ENCODE peak calls at places on chromosomes 11 and 22, in eight cellular contexts. N, B, A, W, H, X, C and I are unnamed samples. For H3K4me1 and H3K27me3, the result is how much of the 10 kb centered on the place peaks cover.

GRCh38 chr11:23112987-23113886 is 253.0 kb upstream of the CCDC179 start:
- DNase-seq in N (no peak), B (no peak), A (peak), W (no peak), H (no peak), X (peak), C (peak), I (no peak)

GRCh38 chr11:18088974-18089373 is 16.9 kb downstream of the SAAL1 start:
- DNase-seq in N (no peak), B (no peak), A (no peak), W (no peak), H (no peak), X (no peak), C (no peak), I (no peak)

GRCh38 chr11:122163420-122163819 is 47.4 kb upstream of the BLID start:
- DNase-seq in N (no peak), B (no peak), A (no peak), W (no peak), H (no peak), X (no peak), C (no peak), I (no peak)

GRCh38 chr11:66335531-66336233 is 552 bp downstream of the RIN1 start:
- DNase-seq in N (no peak), B (no peak), A (peak), W (no peak), H (no peak), X (peak), C (peak), I (peak)

GRCh38 chr11:59923813-59924212 is 14.4 kb upstream of the OOSP1 start:
- DNase-seq in N (no peak), B (no peak), A (no peak), W (no peak), H (no peak), X (no peak), C (no peak), I (no peak)

GRCh38 chr22:20027966-20028854 is 7.3 kb downstream of the TANGO2 start:
- DNase-seq in N (no peak), B (no peak), A (no peak), W (no peak), H (no peak), X (no peak), C (no peak), I (no peak)

GRCh38 chr11:118086913-118087768 is at the start of gene SMIM35:
- DNase-seq in N (no peak), B (no peak), A (no peak), W (no peak), H (no peak), X (no peak), C (no peak), I (no peak)

GRCh38 chr11:69501891-69502860 is 20.7 kb downstream of the LINC01488 start:
- DNase-seq in N (no peak), B (no peak), A (no peak), W (no peak), H (no peak), X (no peak), C (no peak), I (no peak)

GRCh38 chr22:38272373-38273134 is at the start of gene TMEM184B:
- DNase-seq in N (peak), B (peak), A (peak), W (peak), H (peak), X (peak), C (peak), I (peak)

GRCh38 chr11:135008412-135008811 is 596.4 kb upstream of the B3GAT1 start:
- DNase-seq in N (no peak), B (no peak), A (no peak), W (no peak), H (no peak), X (no peak), C (no peak), I (no peak)
- H3K4me1 ChIP-seq in N (under half), B (under half), A (under half), W (under half), H (under half), X (under half), C (under half), I (under half)

GRCh38 chr11:44765026-44765595 is 38.3 kb downstream of the TSPAN18 start:
- DNase-seq in N (no peak), B (no peak), A (no peak), W (no peak), H (no peak), X (no peak), C (no peak), I (no peak)

GRCh38 chr11:44766972-44767278 is 40.2 kb downstream of the TSPAN18 start:
- DNase-seq in N (no peak), B (peak), A (no peak), W (no peak), H (no peak), X (no peak), C (peak), I (no peak)

GRCh38 chr11:44767421-44767820 is 40.7 kb downstream of the TSPAN18 start:
- DNase-seq in N (no peak), B (no peak), A (no peak), W (no peak), H (no peak), X (no peak), C (no peak), I (no peak)

GRCh38 chr11:44765676-44766075 is 38.9 kb downstream of the TSPAN18 start:
- DNase-seq in N (no peak), B (no peak), A (no peak), W (no peak), H (no peak), X (no peak), C (no peak), I (peak)

GRCh38 chr11:44766112-44766971 is 39.6 kb downstream of the TSPAN18 start:
- DNase-seq in N (no peak), B (peak), A (no peak), W (no peak), H (no peak), X (no peak), C (peak), I (no peak)
- H3K27me3 ChIP-seq in N (under half), B (under half), A (under half), W (under half), H (under half), X (under half), C (under half), I (under half)

DNA sequence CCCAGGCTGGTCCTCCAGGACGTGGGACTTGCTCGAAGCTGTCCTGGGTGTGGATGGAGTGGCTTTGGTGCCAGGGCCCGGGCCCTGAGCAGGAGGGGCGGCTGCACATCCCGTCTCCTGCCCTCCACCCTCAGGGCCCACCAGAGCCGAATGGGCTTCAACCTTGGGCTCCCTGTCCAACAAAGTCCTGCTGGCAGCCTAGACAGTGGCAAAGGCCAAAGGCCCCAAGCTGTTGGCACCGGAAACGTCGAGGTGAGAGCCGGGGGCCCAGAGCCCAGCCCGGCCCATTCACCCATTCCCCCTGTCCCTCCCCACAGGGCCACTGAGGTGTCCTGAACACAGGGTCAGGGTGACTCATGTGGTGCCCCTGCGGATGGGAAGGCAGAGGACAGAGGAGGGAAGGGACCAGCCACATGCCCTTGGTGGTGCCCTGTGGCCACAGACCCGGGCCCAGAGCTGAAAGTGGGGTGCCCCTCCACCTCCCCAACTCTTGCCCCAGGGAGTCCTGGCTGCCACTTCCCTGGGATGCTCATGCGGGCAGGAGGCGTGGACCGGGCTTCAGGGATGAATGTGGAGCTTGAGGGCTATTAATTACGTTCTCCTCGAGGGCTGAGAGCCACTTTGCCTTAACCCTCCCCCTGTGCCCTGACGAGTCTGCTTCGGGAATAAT is 9.1 kb downstream of the TSPAN32 start:
- DNase-seq in N (no peak), B (no peak), A (no peak), W (no peak), H (no peak), X (no peak), C (no peak), I (no peak)
- H3K4me1 ChIP-seq in N (under half), B (half or more), A (under half), W (half or more), H (under half), X (under half), C (under half), I (under half)

GRCh38 chr22:36578619-36579018 is 49.7 kb upstream of the EIF3D start:
- DNase-seq in N (no peak), B (no peak), A (no peak), W (no peak), H (no peak), X (no peak), C (no peak), I (no peak)

GRCh38 chr22:36577019-36577418 is 48.1 kb upstream of the EIF3D start:
- DNase-seq in N (no peak), B (no peak), A (peak), W (no peak), H (no peak), X (peak), C (no peak), I (no peak)

GRCh38 chr22:36580846-36581245 is 51.9 kb upstream of the EIF3D start:
- DNase-seq in N (no peak), B (no peak), A (no peak), W (no peak), H (no peak), X (no peak), C (no peak), I (no peak)

GRCh38 chr22:36580371-36580770 is 51.4 kb upstream of the EIF3D start:
- DNase-seq in N (no peak), B (no peak), A (no peak), W (no peak), H (no peak), X (no peak), C (no peak), I (no peak)

DNA sequence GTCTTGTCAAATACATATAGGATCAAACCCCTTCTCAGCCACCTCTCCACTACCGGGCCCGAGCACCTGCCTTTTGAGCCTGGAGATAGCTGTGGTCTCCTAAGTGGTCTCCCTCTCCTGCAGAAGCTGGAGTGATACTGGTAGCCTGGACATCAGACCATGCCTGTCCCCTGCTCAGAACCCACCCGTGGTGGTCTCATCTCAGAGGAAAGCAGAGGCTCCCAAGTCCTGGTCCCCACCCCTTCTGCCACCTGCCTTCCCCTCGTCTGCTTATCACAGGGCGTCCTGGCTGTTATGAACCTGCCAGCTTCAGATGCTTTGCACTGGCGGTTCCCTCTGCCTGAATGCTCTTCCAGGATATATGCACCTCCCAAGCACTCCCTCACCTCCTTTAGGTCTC is 50.5 kb upstream of the EIF3D start:
- DNase-seq in N (no peak), B (no peak), A (no peak), W (no peak), H (no peak), X (no peak), C (no peak), I (no peak)
- H3K27me3 ChIP-seq in N (under half), B (under half), A (under half), W (under half), H (under half), X (under half), C (under half), I (under half)

GRCh38 chr11:72405009-72405408 is 29.3 kb downstream of the CLPB start:
- DNase-seq in N (no peak), B (no peak), A (no peak), W (peak), H (no peak), X (no peak), C (no peak), I (no peak)

GRCh38 chr11:72411623-72412532 is 22.5 kb downstream of the CLPB start:
- DNase-seq in N (no peak), B (no peak), A (no peak), W (peak), H (peak), X (no peak), C (no peak), I (no peak)

GRCh38 chr11:72406536-72407507 is 27.5 kb downstream of the CLPB start:
- DNase-seq in N (no peak), B (no peak), A (peak), W (no peak), H (no peak), X (no peak), C (no peak), I (no peak)

GRCh38 chr11:72410956-72411355 is 23.4 kb downstream of the CLPB start:
- DNase-seq in N (no peak), B (no peak), A (no peak), W (no peak), H (no peak), X (no peak), C (no peak), I (peak)

DNA sequence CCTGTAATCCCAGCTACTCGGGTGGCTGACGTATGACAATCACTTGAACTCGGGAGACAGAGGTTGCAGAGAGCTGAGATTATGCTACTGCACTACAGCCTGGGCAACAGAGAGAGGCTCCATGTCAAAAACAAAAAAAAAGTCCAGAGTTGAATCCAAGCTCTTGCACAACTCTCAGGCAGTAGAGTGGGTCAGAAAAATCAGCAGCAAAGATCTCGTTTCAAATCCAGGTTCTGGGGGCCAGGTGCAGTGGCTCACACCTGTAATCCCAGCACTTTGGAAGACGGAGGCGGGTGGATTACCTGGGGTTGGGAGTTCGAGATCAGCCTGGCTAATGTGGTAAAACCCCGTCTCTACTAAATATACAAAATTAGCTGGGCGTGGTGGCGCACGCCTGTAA is 24.9 kb downstream of the CLPB start:
- DNase-seq in N (no peak), B (no peak), A (no peak), W (no peak), H (no peak), X (no peak), C (no peak), I (no peak)
- H3K4me1 ChIP-seq in N (under half), B (under half), A (under half), W (under half), H (under half), X (under half), C (under half), I (under half)

GRCh38 chr11:128660957-128661356 is 32.9 kb upstream of the FLI1 start:
- DNase-seq in N (no peak), B (no peak), A (no peak), W (no peak), H (no peak), X (no peak), C (peak), I (no peak)
- H3K27me3 ChIP-seq in N (under half), B (under half), A (under half), W (under half), H (under half), X (under half), C (under half), I (under half)

GRCh38 chr11:36741515-36741914 is 143.5 kb upstream of the RAG2 start:
- DNase-seq in N (no peak), B (no peak), A (no peak), W (no peak), H (no peak), X (no peak), C (no peak), I (no peak)

GRCh38 chr11:36743039-36743438 is 145.0 kb upstream of the RAG2 start:
- DNase-seq in N (no peak), B (no peak), A (no peak), W (no peak), H (no peak), X (no peak), C (no peak), I (no peak)

GRCh38 chr11:36746886-36747710 is 149.1 kb upstream of the RAG2 start:
- DNase-seq in N (peak), B (peak), A (peak), W (peak), H (peak), X (peak), C (peak), I (peak)

GRCh38 chr11:36748856-36749255 is 150.8 kb upstream of the RAG2 start:
- DNase-seq in N (no peak), B (no peak), A (no peak), W (no peak), H (no peak), X (no peak), C (no peak), I (no peak)

DNA sequence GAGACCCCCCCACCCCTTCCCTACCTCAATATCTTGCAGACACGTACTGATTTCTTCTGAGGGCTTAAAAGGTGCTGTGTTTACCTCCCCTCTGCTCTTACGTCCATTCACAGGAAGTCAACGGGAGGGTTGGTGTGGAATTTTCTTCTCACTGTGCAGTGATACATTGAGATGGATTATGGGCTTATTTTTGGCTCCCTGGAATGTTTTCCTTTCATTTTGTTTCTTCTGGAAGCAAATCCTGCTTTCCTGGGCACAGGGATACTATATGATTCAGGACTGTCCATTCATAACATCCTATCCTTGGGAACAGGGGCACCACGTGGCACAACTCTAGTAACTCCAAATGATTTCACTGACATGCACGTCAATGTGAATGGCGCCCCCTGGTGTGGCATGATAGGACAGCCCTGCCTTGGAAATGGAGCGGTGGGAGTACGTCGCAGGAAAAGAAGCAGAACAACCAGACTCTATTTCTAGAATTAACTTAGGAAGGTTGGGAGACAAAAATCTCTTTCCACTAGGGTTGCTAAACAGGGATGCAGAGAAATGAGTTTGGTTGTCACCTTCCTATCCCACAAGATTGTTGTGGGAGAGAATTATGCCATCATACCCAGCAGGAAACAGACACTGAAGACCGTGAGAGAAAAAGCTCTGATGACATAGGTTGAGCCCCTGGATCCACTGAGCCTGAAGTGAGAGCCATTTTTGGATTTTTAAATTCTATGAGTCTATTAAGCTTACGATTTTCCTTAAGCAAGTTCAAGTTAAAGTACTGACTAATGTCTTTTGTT is 146.5 kb upstream of the RAG2 start:
- DNase-seq in N (peak), B (peak), A (peak), W (peak), H (no peak), X (peak), C (peak), I (peak)
- H3K4me1 ChIP-seq in N (under half), B (under half), A (under half), W (under half), H (under half), X (under half), C (under half), I (under half)